ENCODE peak calls at places on chromosomes 11 and 22, in five cellular contexts. K is upper lobe of right lung, X is breast epithelium, C is fibroblast of lung, B is lung. S is an unnamed sample.

GRCh38 chr22:48811885-48812284 is 1015.8 kb downstream of the BRD1 start:
- DNase-seq in K (no peak), X (no peak), C (no peak), B (no peak), S (no peak)

GRCh38 chr11:62392944-62393628 is 25.7 kb upstream of the SCGB1A1 start:
- DNase-seq in K (peak; percentile 29), X (peak; percentile 34), C (no peak), B (no peak), S (no peak)

GRCh38 chr22:36215976-36216375 is 14.4 kb upstream of the APOL4 start:
- DNase-seq in K (no peak), X (no peak), C (peak; percentile 13), B (no peak), S (no peak)

GRCh38 chr11:44589301-44589700 is 23.8 kb downstream of the CD82 start:
- DNase-seq in K (no peak), X (no peak), C (peak; percentile 64), B (no peak), S (no peak)

GRCh38 chr11:122850076-122850631 is 11.9 kb downstream of the CRTAM start:
- DNase-seq in K (no peak), X (no peak), C (peak; percentile 74), B (no peak), S (peak; percentile 85)

GRCh38 chr11:117786099-117786870 is 10.7 kb downstream of the DSCAML1 start:
- DNase-seq in K (no peak), X (no peak), C (no peak), B (no peak), S (no peak)

GRCh38 chr11:113555071-113555739 is 80.0 kb upstream of the DRD2 start:
- DNase-seq in K (no peak), X (no peak), C (peak; percentile 67), B (no peak), S (peak; percentile 42)

GRCh38 chr11:70551323-70552166 is 153.2 kb downstream of the CTTN start:
- DNase-seq in K (no peak), X (no peak), C (peak; percentile 87), B (no peak), S (peak; percentile 80)

GRCh38 chr22:32327066-32327465 is 30.6 kb upstream of the RFPL3 start:
- DNase-seq in K (peak; percentile 19), X (peak; percentile 45), C (no peak), B (no peak), S (no peak)

GRCh38 chr11:73386568-73386967 is 10.4 kb downstream of the RELT start:
- DNase-seq in K (no peak), X (no peak), C (no peak), B (no peak), S (no peak)
- H3K4me1 ChIP-seq in K (peaks cover 48% of the 10 kb centered on the region), X (no peaks in the 10 kb centered on the region), C (no peaks in the 10 kb centered on the region), B (no peaks in the 10 kb centered on the region), S (no peaks in the 10 kb centered on the region)

DNA sequence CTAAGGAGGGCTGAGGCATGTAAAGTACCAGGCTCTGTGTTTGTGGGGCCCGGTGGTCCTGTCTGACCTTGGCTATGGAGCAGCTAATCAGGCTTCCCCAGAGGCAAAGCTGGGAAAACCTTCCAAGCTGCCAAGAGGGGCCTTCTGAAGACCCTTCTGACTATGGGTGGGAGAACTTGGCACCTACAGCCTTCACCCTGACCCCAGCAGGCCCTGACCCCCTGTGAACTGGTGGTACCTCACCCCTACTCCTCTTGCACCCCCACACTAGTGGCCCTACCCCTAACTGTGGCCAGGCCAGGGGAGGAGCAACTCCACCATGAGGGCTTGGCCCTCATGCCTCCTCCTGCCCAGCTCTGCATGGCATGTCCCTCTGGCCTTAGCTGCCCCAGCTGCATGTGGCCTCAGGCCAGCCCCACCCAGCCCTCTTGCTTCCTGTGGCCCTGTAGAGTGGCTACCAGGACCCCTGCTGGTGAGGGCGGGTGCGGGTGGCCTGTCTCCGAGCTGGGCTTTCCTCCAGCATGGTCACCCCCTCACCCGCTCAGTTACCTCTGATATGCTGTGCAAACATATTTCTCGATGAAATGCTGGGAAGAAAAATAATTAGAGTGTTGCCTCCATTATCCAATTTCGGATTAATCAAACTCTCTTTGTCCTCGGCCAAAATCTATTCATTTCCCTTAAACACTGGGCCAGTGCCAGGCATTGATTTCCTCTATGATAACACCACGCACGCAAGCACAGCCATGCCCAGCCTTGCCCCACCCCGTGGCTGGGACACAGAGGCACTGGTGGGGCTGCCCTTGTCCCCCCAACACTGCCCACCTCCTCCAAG is 7.5 kb downstream of the GNAZ start:
- DNase-seq in K (no peak), X (no peak), C (no peak), B (no peak), S (no peak)
- TF ChIP-seq CTCF in K (no peak), X (no peak), C (no peak), B (no peak), S (no peak)

GRCh38 chr11:128480665-128481064 is 106.7 kb downstream of the ETS1 start:
- DNase-seq in K (no peak), X (no peak), C (no peak), B (no peak), S (no peak)
- H3K27ac ChIP-seq in K (peak overlapping the region; percentile 79), X (peak overlapping the region; percentile 90), C (peak overlapping the region; percentile 79), B (peak overlapping the region; percentile 72), S (no peak overlapping the region)

DNA sequence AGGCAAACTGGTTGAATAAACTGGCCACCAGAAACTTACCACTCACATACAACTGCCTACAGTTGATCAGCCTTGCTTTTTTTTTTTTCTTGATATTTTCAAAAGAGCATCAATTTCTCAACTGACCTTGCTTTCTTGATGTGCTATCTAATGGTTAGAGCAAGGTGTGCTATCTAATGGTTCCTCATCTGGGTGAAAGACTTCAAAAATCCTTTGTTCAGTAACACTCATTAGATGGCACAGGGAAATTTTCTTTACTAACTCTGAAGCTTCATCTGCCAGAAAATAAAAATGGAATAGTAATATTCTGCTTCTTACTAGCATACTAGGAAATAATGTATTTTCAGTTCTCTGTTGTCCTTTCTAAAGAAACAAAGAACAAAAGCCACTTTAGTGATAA is 51.2 kb upstream of the RAPSN start:
- DNase-seq in K (no peak), X (no peak), C (no peak), B (no peak), S (no peak)
- H3K4me1 ChIP-seq in K (peaks cover 41% of the 10 kb centered on the region), X (no peaks in the 10 kb centered on the region), C (no peaks in the 10 kb centered on the region), B (peaks cover 39% of the 10 kb centered on the region), S (peaks cover 16% of the 10 kb centered on the region)

DNA sequence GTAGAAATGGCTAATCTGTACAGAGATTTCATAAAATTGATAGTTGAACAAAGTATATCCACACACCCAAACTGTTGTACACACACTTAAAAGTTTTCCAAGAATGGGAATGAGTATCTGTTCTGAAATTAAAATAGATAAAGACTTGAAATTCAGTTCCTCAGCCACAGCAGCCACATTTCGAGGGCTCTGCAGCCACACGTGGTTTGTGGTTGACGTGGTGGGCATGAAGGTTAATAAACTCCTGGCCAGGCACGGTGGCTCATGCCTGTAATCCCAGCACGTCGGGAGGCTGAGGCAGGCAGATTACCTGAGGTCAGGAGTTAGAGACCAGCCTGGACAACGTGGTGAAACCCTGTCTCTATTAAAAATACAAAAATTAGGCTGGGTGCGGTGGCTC is 24.0 kb downstream of the TPST2 start:
- DNase-seq in K (no peak), X (no peak), C (no peak), B (no peak), S (no peak)
- TF ChIP-seq CTCF in K (no peak), X (no peak), C (no peak), B (no peak), S (no peak)

DNA sequence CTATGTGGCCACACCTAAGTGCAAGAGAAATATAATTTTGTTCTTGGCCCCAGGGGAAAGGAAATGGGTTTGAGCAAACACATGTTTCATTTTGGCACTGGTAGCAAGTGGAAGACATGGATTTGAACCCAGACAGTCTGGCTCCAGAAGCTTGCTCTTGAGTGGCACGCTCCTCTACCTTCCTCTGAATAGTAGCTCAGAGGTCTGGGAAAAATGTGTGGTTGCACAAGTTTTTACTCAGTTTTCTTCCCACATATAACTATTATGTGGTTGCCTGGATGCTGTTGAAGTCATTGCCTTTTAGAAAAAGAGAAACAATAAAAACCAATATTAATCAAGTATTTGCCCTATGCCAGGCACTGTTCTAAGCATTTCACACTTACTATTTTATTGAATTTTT is 16.3 kb downstream of the PARVA start:
- DNase-seq in K (no peak), X (no peak), C (peak; percentile 46), B (no peak), S (no peak)
- H3K27ac ChIP-seq in K (no peak overlapping the region), X (no peak overlapping the region), C (no peak overlapping the region), B (no peak overlapping the region), S (no peak overlapping the region)

GRCh38 chr11:124796312-124796711 is 3.9 kb downstream of the MSANTD2 start:
- DNase-seq in K (no peak), X (no peak), C (no peak), B (no peak), S (no peak)

GRCh38 chr11:124800226-124800929 is at the start of gene MSANTD2:
- DNase-seq in K (peak; percentile 93), X (peak; percentile 62), C (peak; percentile 82), B (peak; percentile 81), S (peak; percentile 92)

GRCh38 chr11:124799384-124800225 is 601 bp downstream of the MSANTD2 start:
- DNase-seq in K (peak; percentile 76), X (no peak), C (peak; percentile 25), B (peak; percentile 39), S (peak; percentile 78)

GRCh38 chr11:124801014-124801413 is 808 bp upstream of the MSANTD2 start:
- DNase-seq in K (no peak), X (no peak), C (peak; percentile 59), B (no peak), S (no peak)

DNA sequence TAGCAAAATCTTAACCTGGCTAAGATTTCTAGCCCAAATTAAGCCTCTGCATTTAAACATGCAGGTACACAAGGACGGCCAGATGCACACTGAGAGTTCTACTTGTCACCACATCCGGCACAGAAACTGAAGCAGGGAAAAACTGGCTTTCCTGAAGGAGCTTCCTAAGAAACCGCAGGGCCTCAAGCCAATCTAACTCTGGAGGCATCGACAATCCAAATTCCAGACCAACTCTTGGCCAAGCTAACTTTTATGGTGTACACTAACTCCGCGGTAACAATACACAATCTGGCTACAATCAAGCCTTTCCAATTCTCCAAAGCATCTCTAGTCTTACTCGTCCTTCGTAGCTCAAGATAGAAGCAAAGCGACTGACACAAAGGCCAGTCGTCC is 1.2 kb downstream of the MSANTD2 start:
- DNase-seq in K (no peak), X (no peak), C (peak; percentile 83), B (peak; percentile 42), S (peak; percentile 65)
- H3K4me1 ChIP-seq in K (peaks cover 28% of the 10 kb centered on the region), X (no peaks in the 10 kb centered on the region), C (peaks cover 11% of the 10 kb centered on the region), B (peaks cover 7% of the 10 kb centered on the region), S (peaks cover 4% of the 10 kb centered on the region)

DNA sequence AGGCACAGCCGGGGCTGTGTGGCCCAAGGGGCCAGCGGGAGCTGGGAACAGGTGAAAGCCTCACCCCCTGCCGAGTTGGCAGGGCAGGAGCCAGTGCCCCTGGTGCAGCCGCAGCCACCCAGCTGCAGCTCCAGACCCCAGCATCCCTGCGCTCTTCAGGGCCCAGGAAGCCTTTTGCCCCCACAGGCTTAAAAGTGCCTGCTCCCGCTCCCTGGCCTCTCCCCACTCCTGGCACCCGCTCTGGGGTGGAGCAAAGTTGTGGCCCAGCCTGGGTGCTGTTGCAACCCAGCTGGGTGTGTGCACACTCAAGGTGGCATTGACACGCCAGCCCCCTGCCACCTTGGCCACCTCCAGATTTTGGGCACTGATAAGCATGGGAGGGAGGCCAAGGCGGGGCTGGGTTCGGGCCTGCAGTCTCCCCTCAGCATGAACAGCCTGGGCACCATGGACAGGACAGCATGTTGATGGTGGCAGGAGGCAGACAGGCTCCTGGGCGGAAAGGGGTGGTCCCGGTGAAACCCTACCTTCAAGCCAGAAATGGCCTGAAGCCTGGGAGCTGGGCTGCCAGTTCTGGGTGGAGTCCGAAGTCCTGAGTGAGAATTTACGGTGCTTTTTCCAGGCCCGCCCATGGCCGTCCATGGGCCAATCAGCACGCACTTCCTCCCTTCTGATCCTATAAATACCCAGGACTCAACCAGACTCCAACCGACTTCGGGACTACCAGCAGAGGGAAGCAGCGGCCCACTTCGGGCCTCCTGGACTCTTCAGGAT is 23.5 kb upstream of the RNASEH2C start:
- DNase-seq in K (no peak), X (no peak), C (no peak), B (no peak), S (peak; percentile 82)
- TF ChIP-seq CTCF in K (peak; percentile 23), X (no peak), C (no peak), B (no peak), S (peak; percentile 65)

S was measured in endodermal cell.